ENCODE peak calls at places on chromosomes 7 and 10, in seven cellular contexts. T, R, U, V, Q, D and C are unnamed samples.

GRCh38 chr10:109698121-109698520 is 225.2 kb downstream of the XPNPEP1 start:
- DNase-seq in D (no peak), U (no peak), Q (no peak), V (no peak), R (peak; percentile 26), T (no peak), C (no peak)

GRCh38 chr7:140127360-140128127 is 49.2 kb downstream of the KDM7A start:
- DNase-seq in D (no peak), V (no peak), T (no peak), R (no peak), Q (no peak), U (no peak), C (no peak)

GRCh38 chr10:47046321-47047126 is 135.3 kb downstream of the PTPN20 start:
- DNase-seq in U (no peak), Q (no peak), D (no peak), V (peak; percentile 53), T (no peak), R (no peak), C (no peak)

GRCh38 chr10:117441812-117442443 is 66.7 kb upstream of the PDZD8 start:
- DNase-seq in T (no peak), U (no peak), D (no peak), Q (no peak), R (no peak), V (no peak), C (no peak)

GRCh38 chr7:79050592-79050991 is 402.9 kb downstream of the MAGI2 start:
- DNase-seq in T (no peak), U (no peak), V (no peak), R (no peak), Q (no peak), D (no peak), C (no peak)

GRCh38 chr7:4621401-4621800 is 60.7 kb upstream of the FOXK1 start:
- DNase-seq in U (no peak), Q (no peak), D (no peak), R (no peak), V (no peak), T (no peak), C (no peak)

GRCh38 chr7:41656357-41656756 is 46.5 kb downstream of the INHBA start:
- DNase-seq in V (no peak), R (no peak), U (no peak), T (no peak), Q (no peak), D (no peak), C (no peak)

GRCh38 chr10:22648547-22648961 is 65.8 kb downstream of the PIP4K2A start:
- DNase-seq in T (no peak), U (no peak), D (no peak), V (no peak), R (no peak), Q (no peak), C (no peak)

GRCh38 chr10:24118246-24118645 is 90.7 kb upstream of the KIAA1217 start:
- DNase-seq in U (no peak), R (no peak), Q (no peak), T (no peak), V (no peak), D (no peak), C (no peak)

GRCh38 chr10:15121707-15122106 is 24.6 kb downstream of the RPP38 start:
- DNase-seq in V (no peak), D (no peak), R (no peak), Q (no peak), U (no peak), T (no peak), C (no peak)

GRCh38 chr7:32042900-32043299 is 27.3 kb downstream of the PDE1C start:
- DNase-seq in V (no peak), T (no peak), R (no peak), Q (no peak), U (no peak), D (no peak), C (no peak)
- H3K27ac ChIP-seq in V (peak overlapping the region; percentile 26), T (no peak overlapping the region), R (no peak overlapping the region), Q (no peak overlapping the region), U (no peak overlapping the region), D (no peak overlapping the region), C (no peak overlapping the region)

DNA sequence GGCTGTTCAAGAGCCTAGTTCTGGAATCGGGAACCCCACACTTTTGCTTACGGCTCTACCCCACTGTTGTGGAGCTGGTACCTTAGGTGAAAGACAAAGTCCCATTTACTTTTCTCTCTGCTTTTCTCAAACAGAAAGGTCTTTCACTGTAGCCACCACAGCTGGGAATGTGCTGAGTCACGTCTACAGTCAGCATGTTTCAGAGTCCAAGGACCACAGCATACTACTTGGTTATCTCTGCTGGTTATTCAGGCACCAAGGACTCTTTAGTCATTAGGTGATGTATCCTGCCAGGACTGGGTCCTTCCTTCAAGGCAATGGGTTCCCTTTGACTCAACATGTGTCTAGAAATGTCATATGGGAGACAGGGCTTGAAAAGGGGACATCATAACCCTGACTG is 266.8 kb upstream of the STEAP1 start:
- DNase-seq in T (no peak), V (no peak), R (no peak), U (no peak), Q (no peak), D (no peak), C (no peak)
- H3K4me1 ChIP-seq in T (no peaks in the 10 kb centered on the region), V (no peaks in the 10 kb centered on the region), R (no peaks in the 10 kb centered on the region), U (no peaks in the 10 kb centered on the region), Q (no peaks in the 10 kb centered on the region), D (no peaks in the 10 kb centered on the region), C (no peaks in the 10 kb centered on the region)

GRCh38 chr10:30437039-30437781 is 3.2 kb downstream of the MAP3K8 start:
- DNase-seq in R (no peak), U (no peak), D (no peak), V (no peak), T (no peak), Q (no peak), C (no peak)
- H3K27ac ChIP-seq in R (peak overlapping the region; percentile 97), U (peak overlapping the region; percentile 99), D (peak overlapping the region; percentile 100), V (peak overlapping the region; percentile 40), T (no peak overlapping the region), Q (no peak overlapping the region), C (peak overlapping the region; percentile 90)

GRCh38 chr7:87941138-87941537 is 7.1 kb downstream of the ADAM22 start:
- DNase-seq in V (no peak), T (no peak), R (no peak), Q (no peak), U (no peak), D (no peak), C (no peak)

GRCh38 chr7:87948371-87948770 is 14.3 kb downstream of the ADAM22 start:
- DNase-seq in T (no peak), V (no peak), R (no peak), U (no peak), D (no peak), Q (no peak), C (no peak)

DNA sequence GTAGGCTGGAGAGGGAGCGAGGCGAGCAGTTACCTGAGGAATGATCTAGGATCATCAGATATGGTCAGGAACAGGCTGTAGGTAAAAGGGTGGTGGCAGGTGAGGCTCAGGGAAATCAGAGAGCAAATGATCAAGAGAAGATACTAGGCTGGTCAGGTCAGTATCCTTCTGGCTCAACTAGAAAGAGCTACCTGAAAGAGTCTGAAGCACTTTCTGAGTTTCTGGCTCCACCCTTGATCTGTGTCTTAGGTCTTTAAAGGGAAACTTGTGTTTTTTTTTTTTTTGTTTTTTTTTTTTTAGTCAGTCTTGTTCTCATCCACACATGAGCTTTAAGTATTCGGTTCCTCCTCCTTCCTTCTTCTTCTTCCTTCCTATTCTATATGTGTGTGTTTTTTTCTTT is 10.5 kb downstream of the ADAM22 start:
- DNase-seq in Q (no peak), T (no peak), D (no peak), V (no peak), R (no peak), U (no peak), C (no peak)
- H3K4me1 ChIP-seq in Q (no peaks in the 10 kb centered on the region), T (no peaks in the 10 kb centered on the region), D (no peaks in the 10 kb centered on the region), V (no peaks in the 10 kb centered on the region), R (no peaks in the 10 kb centered on the region), U (no peaks in the 10 kb centered on the region), C (no peaks in the 10 kb centered on the region)

GRCh38 chr10:12689893-12690292 is 311.6 kb downstream of the CCDC3 start:
- DNase-seq in T (no peak), Q (no peak), V (no peak), U (no peak), D (no peak), R (no peak), C (no peak)
- H3K27ac ChIP-seq in T (no peak overlapping the region), Q (no peak overlapping the region), V (no peak overlapping the region), U (no peak overlapping the region), D (no peak overlapping the region), R (no peak overlapping the region), C (no peak overlapping the region)